ENCODE peak calls at places on chromosomes 6 and 20, in four cellular contexts. I, G, T and S are unnamed samples.
A peak's percentile ranks its signal among the peaks of the same experiment; 100 is the strongest.

GRCh38 chr6:161374971-161375873 is 101.4 kb upstream of the AGPAT4 start:
- DNase-seq in G (peak; percentile 76), T (no peak), I (peak; percentile 9), S (no peak)

GRCh38 chr6:155543141-155543870 is 87.7 kb upstream of the NOX3 start:
- DNase-seq in I (no peak), G (no peak), T (no peak), S (no peak)

GRCh38 chr6:15615837-15616236 is 47.0 kb downstream of the DTNBP1 start:
- DNase-seq in I (peak; percentile 59), T (no peak), G (no peak), S (no peak)

GRCh38 chr6:30169658-30170614 is 6.6 kb downstream of the TRIM15 start:
- DNase-seq in T (peak; percentile 20), G (peak; percentile 71), I (peak; percentile 68), S (no peak)

GRCh38 chr20:62506087-62506486 is 30.3 kb upstream of the GATA5 start:
- DNase-seq in I (no peak), G (no peak), T (no peak), S (no peak)

GRCh38 chr6:154458565-154459475 is 51.7 kb downstream of the CNKSR3 start:
- DNase-seq in I (no peak), T (no peak), G (no peak), S (no peak)

GRCh38 chr20:39524371-39524911 is 562.3 kb downstream of the DHX35 start:
- DNase-seq in T (no peak), G (no peak), I (no peak), S (no peak)

GRCh38 chr20:4667371-4667773 is 54.3 kb upstream of the PRND start:
- DNase-seq in T (no peak), G (no peak), I (no peak), S (no peak)

GRCh38 chr20:15487682-15488081 is 1085.6 kb downstream of the KIF16B start:
- DNase-seq in G (no peak), I (no peak), T (no peak), S (no peak)

GRCh38 chr6:31592396-31592771 is 422 bp downstream of the NCR3 start:
- DNase-seq in I (no peak), G (no peak), T (no peak), S (no peak)

GRCh38 chr6:84508981-84509380 is 255.4 kb downstream of the TBX18 start:
- DNase-seq in I (no peak), T (no peak), G (no peak), S (no peak)

GRCh38 chr6:85669735-85670194 is 27.1 kb upstream of the SYNCRIP start:
- DNase-seq in I (no peak), T (peak; percentile 89), G (no peak), S (peak; percentile 53)

GRCh38 chr6:7053125-7053784 is 54.5 kb upstream of the RREB1 start:
- DNase-seq in T (no peak), G (no peak), I (no peak), S (no peak)

GRCh38 chr20:9215539-9215938 is 146.7 kb downstream of the PLCB4 start:
- DNase-seq in G (no peak), T (no peak), I (peak; percentile 41), S (no peak)

GRCh38 chr20:12030470-12030869 is 112.8 kb downstream of the BTBD3 start:
- DNase-seq in T (no peak), I (no peak), G (no peak), S (no peak)

GRCh38 chr6:116055513-116055912 is 5.2 kb downstream of the FRK start:
- DNase-seq in I (no peak), G (no peak), T (no peak), S (no peak)

GRCh38 chr20:57808266-57808866 is 98.6 kb upstream of the PMEPA1 start:
- DNase-seq in T (no peak), G (no peak), I (no peak), S (no peak)

GRCh38 chr20:17854307-17854903 is 114.2 kb downstream of the SNX5 start:
- DNase-seq in I (peak; percentile 82), T (no peak), G (no peak), S (no peak)
- TF ChIP-seq BRCA1 in I (no peak), T (no peak), G (no peak), S (no peak)

GRCh38 chr6:68777956-68778355 is 142.9 kb downstream of the ADGRB3 start:
- DNase-seq in T (no peak), I (no peak), G (no peak), S (no peak)
- TF ChIP-seq BRCA1 in T (no peak), I (no peak), G (no peak), S (no peak)

DNA sequence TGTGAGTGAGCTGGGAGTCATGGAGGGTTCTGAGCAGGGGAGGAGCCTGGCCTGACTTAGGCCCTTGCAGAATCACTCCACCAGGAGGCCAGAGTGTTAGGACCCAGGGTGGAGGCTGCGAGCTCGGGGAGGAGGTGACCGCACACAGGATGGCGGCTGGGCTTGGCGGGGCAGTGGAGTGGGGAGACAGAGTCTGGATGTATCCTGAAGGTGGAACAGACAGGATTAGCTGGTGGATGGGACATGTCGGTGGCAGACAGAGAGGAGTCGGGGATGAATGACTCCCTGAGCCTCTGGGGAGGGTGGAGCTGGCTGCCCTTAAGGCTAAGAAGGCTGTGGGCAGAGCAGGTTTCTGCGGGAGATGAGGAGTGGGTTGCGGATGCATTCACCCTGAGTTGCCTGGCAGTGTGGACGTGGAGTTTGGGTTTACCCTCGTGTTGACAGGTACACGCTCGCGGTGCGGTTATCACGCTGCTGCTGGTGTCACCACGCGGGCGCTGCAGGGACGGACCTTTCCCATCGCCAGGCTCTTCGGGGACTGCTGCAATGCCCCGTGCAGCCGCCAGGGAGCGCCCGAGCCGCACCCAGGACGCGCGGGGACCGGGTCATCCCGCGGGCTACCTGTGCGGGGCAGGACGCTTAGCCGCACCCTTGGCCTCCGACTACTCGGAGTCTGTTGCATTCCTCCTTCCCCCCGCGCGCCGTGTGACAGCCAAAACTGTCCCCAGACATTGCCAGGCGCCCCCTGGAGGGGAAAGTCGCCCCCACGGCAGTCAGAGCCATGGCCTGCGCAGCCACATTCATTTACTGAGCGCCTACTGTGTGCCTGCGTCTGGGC is 43.0 kb upstream of the PTGIS start:
- DNase-seq in I (peak; percentile 87), G (peak; percentile 92), T (no peak), S (peak; percentile 97)
- TF ChIP-seq BRCA1 in I (no peak), G (no peak), T (no peak), S (no peak)

GRCh38 chr20:47667531-47668312 is 117.6 kb downstream of the SULF2 start:
- DNase-seq in T (no peak), I (no peak), G (no peak), S (no peak)
- TF ChIP-seq BRCA1 in T (no peak), I (no peak), G (no peak), S (no peak)

DNA sequence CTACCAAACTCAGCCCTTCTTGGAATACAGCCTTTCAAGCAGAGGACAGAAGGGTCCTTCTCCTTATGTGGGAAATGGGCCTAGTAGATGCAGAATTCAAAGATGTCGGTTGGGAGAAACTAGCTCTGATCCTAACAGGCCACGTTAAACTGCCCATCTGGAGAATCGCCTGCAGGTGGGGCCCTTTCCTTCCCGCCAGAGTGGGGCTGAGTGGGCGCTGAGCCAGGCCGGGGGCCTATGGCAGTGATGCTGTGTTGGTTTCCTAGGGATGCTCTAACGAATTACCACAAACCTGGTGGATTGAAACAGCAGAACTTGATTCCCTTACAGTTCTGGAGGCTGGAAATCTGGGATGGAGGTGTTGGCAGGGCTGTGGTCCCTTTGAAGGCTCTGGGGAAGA is 9.1 kb downstream of the MAPK13 start:
- DNase-seq in T (no peak), G (peak; percentile 56), I (no peak), S (no peak)
- TF ChIP-seq BRCA1 in T (no peak), G (no peak), I (no peak), S (no peak)

GRCh38 chr6:121437861-121438651 is 2.6 kb downstream of the GJA1 start:
- DNase-seq in T (no peak), I (no peak), G (no peak), S (no peak)
- TF ChIP-seq BRCA1 in T (no peak), I (no peak), G (no peak), S (no peak)